ENCODE peak calls at places on chromosomes 11 and 22, in six cellular contexts. G is fibroblast of lung, M is right cardiac atrium, E is A549, T is RWPE2, R is cardiac muscle cell. U is an unnamed sample.

GRCh38 chr11:130785376-130786110 is 130.7 kb downstream of the SNX19 start:
- DNase-seq in G (peak; percentile 75), M (no peak), E (no peak), T (no peak), R (peak; percentile 62), U (no peak)

GRCh38 chr22:33869946-33870345 is 50.3 kb downstream of the LARGE1 start:
- DNase-seq in G (peak; percentile 65), M (no peak), E (no peak), T (no peak), R (no peak), U (no peak)

GRCh38 chr11:125236072-125236825 is 71.7 kb downstream of the PKNOX2 start:
- DNase-seq in G (no peak), M (no peak), E (no peak), T (no peak), R (no peak), U (no peak)

GRCh38 chr22:44181033-44181911 is 547 bp downstream of the PARVG start:
- DNase-seq in G (no peak), M (peak; percentile 74), E (no peak), T (no peak), R (no peak), U (peak; percentile 47)

GRCh38 chr11:57937431-57937830 is 86.2 kb upstream of the OR9Q1 start:
- DNase-seq in G (no peak), M (no peak), E (no peak), T (no peak), R (no peak), U (no peak)

GRCh38 chr11:1392561-1392960 is 2.8 kb downstream of the BRSK2 start:
- DNase-seq in G (no peak), M (peak; percentile 42), E (no peak), T (no peak), R (no peak), U (no peak)

GRCh38 chr11:48096588-48097525 is 116.5 kb downstream of the PTPRJ start:
- DNase-seq in G (no peak), M (no peak), E (no peak), T (no peak), R (no peak), U (no peak)

GRCh38 chr22:43535741-43536140 is 123.9 kb downstream of the MPPED1 start:
- DNase-seq in G (no peak), M (no peak), E (no peak), T (no peak), R (no peak), U (no peak)

GRCh38 chr22:27435839-27436581 is 365.5 kb downstream of the MN1 start:
- DNase-seq in G (peak; percentile 42), M (peak; percentile 89), E (no peak), T (no peak), R (peak; percentile 86), U (peak; percentile 74)

GRCh38 chr11:2392241-2392959 is 8.2 kb upstream of the TSSC4 start:
- DNase-seq in G (no peak), M (peak; percentile 60), E (no peak), T (no peak), R (no peak), U (no peak)

DNA sequence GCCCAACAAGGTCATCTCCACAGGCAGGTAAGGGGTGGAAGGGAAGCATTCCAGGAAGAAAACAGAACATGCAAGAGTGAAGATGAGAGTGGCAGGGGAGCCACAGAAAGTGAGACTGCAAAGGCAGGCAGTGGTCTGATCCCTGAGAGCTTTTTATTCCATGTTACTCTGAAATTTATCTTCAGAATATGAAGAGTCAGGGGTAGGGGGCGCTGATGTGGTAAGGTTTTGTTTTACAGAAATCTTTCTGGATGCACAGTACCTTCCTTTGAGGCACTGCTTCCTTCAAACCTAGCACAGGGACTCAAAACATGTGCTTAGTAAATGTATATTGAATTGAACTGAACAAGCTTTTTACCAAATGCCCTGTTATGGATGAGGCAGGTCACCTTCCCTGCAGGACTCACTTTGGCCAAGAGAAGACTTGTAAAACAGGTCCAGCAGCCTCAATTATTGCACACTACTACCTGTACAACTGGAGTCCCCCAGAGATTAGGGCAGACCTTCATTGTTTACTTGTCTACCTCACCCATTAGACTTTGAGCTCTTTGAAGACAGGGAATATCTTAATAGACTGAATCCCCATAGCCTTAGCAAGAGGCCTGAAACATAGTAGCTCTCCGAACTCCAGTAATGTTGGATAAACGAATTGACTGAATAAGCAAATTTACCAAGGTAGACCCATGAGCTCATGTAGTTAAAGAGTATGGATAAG is 2.2 kb downstream of the PAK1 start:
- DNase-seq in G (peak; percentile 5), M (no peak), E (peak; percentile 15), T (no peak), R (peak; percentile 16), U (no peak)
- H3K27ac ChIP-seq in G (no peak overlapping the region), M (no peak overlapping the region), E (no peak overlapping the region), T (no peak overlapping the region), R (no peak overlapping the region), U (no peak overlapping the region)

GRCh38 chr22:45531944-45532631 is 29.4 kb downstream of the FBLN1 start:
- DNase-seq in G (no peak), M (peak; percentile 9), E (no peak), T (no peak), R (no peak), U (no peak)
- H3K27ac ChIP-seq in G (no peak overlapping the region), M (no peak overlapping the region), E (no peak overlapping the region), T (peak overlapping the region; percentile 46), R (no peak overlapping the region), U (no peak overlapping the region)

DNA sequence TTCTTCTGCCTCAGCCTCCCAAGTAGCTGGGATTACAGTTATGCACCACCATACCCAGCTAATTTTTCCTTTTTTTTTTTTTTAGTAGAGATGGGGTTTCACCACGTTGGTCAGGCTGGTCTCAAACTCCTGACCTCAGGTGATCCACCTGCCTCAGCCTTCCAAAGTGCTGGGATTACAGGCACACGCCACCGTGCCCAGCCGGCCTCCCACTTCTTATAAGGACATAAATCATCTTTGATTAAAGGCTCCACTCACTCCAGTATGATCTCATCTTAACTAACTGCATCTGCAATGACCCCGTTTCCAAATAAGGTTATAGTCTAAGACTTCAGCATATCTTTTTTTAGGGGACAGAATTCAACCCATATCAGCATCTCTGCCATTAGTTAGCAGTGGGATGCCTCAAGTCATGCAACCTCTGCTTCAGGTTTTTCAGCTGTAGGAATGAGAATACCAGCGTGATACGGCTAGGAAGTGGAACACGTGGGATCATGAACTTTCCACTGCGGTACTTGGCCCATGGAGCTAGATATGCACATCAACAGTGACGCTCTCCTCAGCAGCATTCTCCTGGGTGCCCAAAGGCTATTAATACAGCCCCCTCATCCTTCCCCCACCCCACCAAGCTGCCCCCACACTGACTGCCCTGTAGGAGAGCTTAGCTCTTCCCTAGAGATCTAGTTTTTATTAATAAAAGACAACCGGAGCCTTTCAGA is 41.4 kb downstream of the MCHR1 start:
- DNase-seq in G (peak; percentile 42), M (no peak), E (no peak), T (no peak), R (no peak), U (no peak)
- H3K27ac ChIP-seq in G (no peak overlapping the region), M (no peak overlapping the region), E (peak overlapping the region; percentile 52), T (no peak overlapping the region), R (peak overlapping the region; percentile 2), U (no peak overlapping the region)

GRCh38 chr11:129319751-129320150 is 55.9 kb upstream of the BARX2 start:
- DNase-seq in G (no peak), M (no peak), E (no peak), T (no peak), R (no peak), U (no peak)

GRCh38 chr11:129316781-129317180 is 58.9 kb upstream of the BARX2 start:
- DNase-seq in G (no peak), M (no peak), E (no peak), T (no peak), R (no peak), U (no peak)

GRCh38 chr11:129315781-129316579 is 59.7 kb upstream of the BARX2 start:
- DNase-seq in G (no peak), M (no peak), E (no peak), T (no peak), R (no peak), U (no peak)

GRCh38 chr11:129319201-129319600 is 56.4 kb upstream of the BARX2 start:
- DNase-seq in G (no peak), M (no peak), E (no peak), T (no peak), R (no peak), U (no peak)

GRCh38 chr11:129317564-129317963 is 58.1 kb upstream of the BARX2 start:
- DNase-seq in G (no peak), M (no peak), E (no peak), T (no peak), R (no peak), U (no peak)
- H3K27ac ChIP-seq in G (no peak overlapping the region), M (no peak overlapping the region), E (no peak overlapping the region), T (peak overlapping the region; percentile 5), R (no peak overlapping the region), U (no peak overlapping the region)

GRCh38 chr11:110376711-110377324 is 52.9 kb upstream of the FDX1 start:
- DNase-seq in G (peak; percentile 88), M (peak; percentile 87), E (peak; percentile 65), T (peak; percentile 72), R (peak; percentile 95), U (peak; percentile 50)
- H3K27ac ChIP-seq in G (no peak overlapping the region), M (no peak overlapping the region), E (peak overlapping the region; percentile 74), T (no peak overlapping the region), R (peak overlapping the region; percentile 82), U (peak overlapping the region; percentile 41)

GRCh38 chr22:29842740-29843139 is 4.7 kb upstream of the ASCC2 start:
- DNase-seq in G (peak; percentile 92), M (no peak), E (peak; percentile 53), T (no peak), R (peak; percentile 82), U (no peak)
- H3K27ac ChIP-seq in G (no peak overlapping the region), M (no peak overlapping the region), E (peak overlapping the region; percentile 80), T (peak overlapping the region; percentile 75), R (no peak overlapping the region), U (peak overlapping the region; percentile 5)

DNA sequence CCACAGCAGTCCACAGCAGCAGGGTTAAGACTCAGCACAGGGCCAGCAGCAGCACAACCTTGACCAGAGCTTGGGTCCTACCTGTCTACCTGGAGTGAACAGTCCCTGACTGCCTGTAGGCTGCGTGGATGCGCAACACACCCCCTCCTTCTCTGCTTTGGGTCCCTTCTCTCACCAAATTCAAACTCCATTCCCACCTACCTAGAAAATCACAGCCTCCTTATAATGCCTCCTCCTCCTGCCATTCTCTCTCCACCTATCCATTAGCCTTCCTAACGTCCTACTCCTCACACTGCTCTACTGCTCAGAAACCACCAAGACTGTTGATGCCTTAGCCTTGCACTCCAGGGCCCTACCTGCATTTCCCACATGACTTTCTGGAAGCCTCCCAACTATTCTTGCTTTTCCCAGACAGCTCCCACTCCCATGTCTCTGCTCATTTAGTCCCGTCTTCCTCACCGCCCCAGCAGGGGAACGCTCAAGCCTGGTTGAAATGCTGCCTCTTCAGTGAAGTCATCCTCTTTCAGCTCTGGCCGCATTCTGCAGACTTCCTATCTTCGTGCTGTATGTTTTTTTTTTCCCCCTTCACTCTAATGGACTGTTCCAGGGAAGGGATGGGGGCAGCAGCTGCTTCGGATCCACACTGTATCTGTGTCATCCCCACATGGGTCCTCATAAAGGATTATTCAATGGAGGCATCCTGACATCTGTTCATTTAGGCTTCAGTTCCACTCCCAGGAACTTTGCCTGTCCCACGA is 3.3 kb downstream of the IL18BP start:
- DNase-seq in G (no peak), M (no peak), E (no peak), T (no peak), R (no peak), U (no peak)
- H3K27ac ChIP-seq in G (no peak overlapping the region), M (no peak overlapping the region), E (no peak overlapping the region), T (no peak overlapping the region), R (peak overlapping the region; percentile 75), U (no peak overlapping the region)